ENCODE peak calls at places on chromosomes 16 and 17, in seven cellular contexts. J is NCI-H1436, Z is AG04450, C is RWPE1, I is left colon, D is pancreas, M is mesenchymal stem cell. Y is an unnamed sample.

GRCh38 chr17:48500435-48501426 is 30.1 kb downstream of the HOXB1 start:
- DNase-seq in J (no peak), Z (no peak), C (no peak), I (peak), D (no peak), M (peak), Y (peak)

GRCh38 chr16:49671325-49671724 is 184.6 kb downstream of the ZNF423 start:
- DNase-seq in J (no peak), Z (no peak), C (no peak), I (no peak), D (no peak), M (no peak), Y (no peak)

GRCh38 chr16:54173489-54173888 is 113.1 kb downstream of the IRX3 start:
- DNase-seq in J (no peak), Z (no peak), C (no peak), I (no peak), D (no peak), M (no peak), Y (no peak)

GRCh38 chr17:42709561-42709960 is 27.2 kb downstream of the CNTNAP1 start:
- DNase-seq in J (no peak), Z (no peak), C (no peak), I (no peak), D (no peak), M (no peak), Y (no peak)

GRCh38 chr17:13513039-13513405 is 88.7 kb downstream of the HS3ST3A1 start:
- DNase-seq in J (no peak), Z (no peak), C (no peak), I (no peak), D (no peak), M (peak), Y (peak)

GRCh38 chr16:83615553-83615952 is 192.2 kb upstream of the HSBP1 start:
- DNase-seq in J (no peak), Z (no peak), C (no peak), I (no peak), D (no peak), M (peak), Y (no peak)

GRCh38 chr17:69480197-69480596 is 65.7 kb downstream of the MAP2K6 start:
- DNase-seq in J (no peak), Z (no peak), C (no peak), I (no peak), D (no peak), M (no peak), Y (no peak)

GRCh38 chr16:4511441-4512082 is 27.0 kb downstream of the CDIP1 start:
- DNase-seq in J (no peak), Z (no peak), C (peak), I (peak), D (peak), M (peak), Y (peak)

GRCh38 chr17:78089557-78090281 is 38.8 kb downstream of the TMC6 start:
- DNase-seq in J (no peak), Z (no peak), C (no peak), I (no peak), D (no peak), M (peak), Y (peak)

GRCh38 chr16:645852-646678 is 3.1 kb upstream of the WDR90 start:
- DNase-seq in J (no peak), Z (no peak), C (no peak), I (peak), D (no peak), M (no peak), Y (peak)

GRCh38 chr17:7586673-7587419 is 3.0 kb downstream of the SOX15 start:
- DNase-seq in J (no peak), Z (no peak), C (no peak), I (peak), D (no peak), M (no peak), Y (no peak)

GRCh38 chr17:29251969-29252866 is 5.6 kb downstream of the CRYBA1 start:
- DNase-seq in J (no peak), Z (no peak), C (peak), I (no peak), D (no peak), M (peak), Y (peak)

GRCh38 chr16:27495191-27495590 is 54.5 kb downstream of the GTF3C1 start:
- DNase-seq in J (no peak), Z (peak), C (no peak), I (no peak), D (no peak), M (no peak), Y (no peak)

GRCh38 chr17:73648543-73648820 is 4.2 kb upstream of the SDK2 start:
- DNase-seq in J (no peak), Z (no peak), C (no peak), I (no peak), D (no peak), M (no peak), Y (no peak)

GRCh38 chr17:41547921-41548843 is 20.1 kb upstream of the KRT19 start:
- DNase-seq in J (peak), Z (peak), C (peak), I (peak), D (peak), M (peak), Y (peak)

GRCh38 chr16:68907297-68907999 is 64.1 kb downstream of the TANGO6 start:
- DNase-seq in J (no peak), Z (no peak), C (no peak), I (no peak), D (no peak), M (no peak), Y (no peak)